ENCODE peak calls at places on chromosomes 3 and 15, in ten cellular contexts. One of them, this sample, is unnamed.

GRCh38 chr3:159751141-159751540 is 237.5 kb upstream of the IL12A start:
- DNase-seq in heart right ventricle: no peak
- DNase-seq in AG04450: no peak
- DNase-seq in CD8-positive, alpha-beta T cell: no peak
- DNase-seq in WERI-Rb-1: no peak
- DNase-seq in Calu3: no peak
- DNase-seq in GM23338: no peak
- DNase-seq in activated B cell treated with CpG ODN at 0.5 μM for 24 hours: no peak
- DNase-seq in bronchial epithelial cell: no peak
- DNase-seq in right lobe of liver: no peak
- DNase-seq in this sample: no peak

GRCh38 chr3:30691944-30692343 is 85.5 kb downstream of the TGFBR2 start:
- DNase-seq in activated B cell treated with CpG ODN at 0.5 μM for 24 hours: no peak
- DNase-seq in WERI-Rb-1: no peak
- DNase-seq in AG04450: no peak
- DNase-seq in GM23338: no peak
- DNase-seq in heart right ventricle: no peak
- DNase-seq in bronchial epithelial cell: no peak
- DNase-seq in right lobe of liver: no peak
- DNase-seq in Calu3: no peak
- DNase-seq in CD8-positive, alpha-beta T cell: no peak
- DNase-seq in this sample: no peak

GRCh38 chr15:88982304-88982945 is 69.2 kb upstream of the MFGE8 start:
- DNase-seq in right lobe of liver: no peak
- DNase-seq in heart right ventricle: peak
- DNase-seq in AG04450: no peak
- DNase-seq in Calu3: no peak
- DNase-seq in GM23338: no peak
- DNase-seq in activated B cell treated with CpG ODN at 0.5 μM for 24 hours: no peak
- DNase-seq in CD8-positive, alpha-beta T cell: no peak
- DNase-seq in bronchial epithelial cell: no peak
- DNase-seq in WERI-Rb-1: no peak
- DNase-seq in this sample: peak

GRCh38 chr15:72382146-72382545 is 6.3 kb upstream of the HEXA start:
- DNase-seq in Calu3: peak
- DNase-seq in heart right ventricle: no peak
- DNase-seq in activated B cell treated with CpG ODN at 0.5 μM for 24 hours: no peak
- DNase-seq in bronchial epithelial cell: no peak
- DNase-seq in GM23338: peak
- DNase-seq in WERI-Rb-1: no peak
- DNase-seq in right lobe of liver: no peak
- DNase-seq in CD8-positive, alpha-beta T cell: no peak
- DNase-seq in AG04450: no peak
- DNase-seq in this sample: no peak

GRCh38 chr3:39113291-39113690 is 5.8 kb downstream of the TTC21A start:
- DNase-seq in CD8-positive, alpha-beta T cell: no peak
- DNase-seq in WERI-Rb-1: no peak
- DNase-seq in AG04450: no peak
- DNase-seq in heart right ventricle: no peak
- DNase-seq in bronchial epithelial cell: no peak
- DNase-seq in activated B cell treated with CpG ODN at 0.5 μM for 24 hours: no peak
- DNase-seq in Calu3: no peak
- DNase-seq in right lobe of liver: no peak
- DNase-seq in GM23338: no peak
- DNase-seq in this sample: no peak

GRCh38 chr3:138398791-138399575 is 35.4 kb upstream of the ESYT3 start:
- DNase-seq in bronchial epithelial cell: no peak
- DNase-seq in activated B cell treated with CpG ODN at 0.5 μM for 24 hours: no peak
- DNase-seq in CD8-positive, alpha-beta T cell: no peak
- DNase-seq in WERI-Rb-1: no peak
- DNase-seq in GM23338: no peak
- DNase-seq in heart right ventricle: no peak
- DNase-seq in AG04450: no peak
- DNase-seq in Calu3: no peak
- DNase-seq in right lobe of liver: no peak
- DNase-seq in this sample: no peak

GRCh38 chr3:11465744-11466611 is 177.7 kb downstream of the VGLL4 start:
- DNase-seq in GM23338: no peak
- DNase-seq in bronchial epithelial cell: no peak
- DNase-seq in Calu3: no peak
- DNase-seq in heart right ventricle: peak
- DNase-seq in WERI-Rb-1: no peak
- DNase-seq in activated B cell treated with CpG ODN at 0.5 μM for 24 hours: no peak
- DNase-seq in AG04450: no peak
- DNase-seq in right lobe of liver: no peak
- DNase-seq in CD8-positive, alpha-beta T cell: no peak
- DNase-seq in this sample: no peak

GRCh38 chr15:74376825-74377581 is 9.6 kb upstream of the CYP11A1 start:
- DNase-seq in GM23338: no peak
- DNase-seq in bronchial epithelial cell: no peak
- DNase-seq in heart right ventricle: no peak
- DNase-seq in Calu3: no peak
- DNase-seq in CD8-positive, alpha-beta T cell: no peak
- DNase-seq in AG04450: no peak
- DNase-seq in activated B cell treated with CpG ODN at 0.5 μM for 24 hours: no peak
- DNase-seq in WERI-Rb-1: no peak
- DNase-seq in right lobe of liver: no peak
- DNase-seq in this sample: no peak

GRCh38 chr3:190883973-190884832 is 21.7 kb upstream of the GMNC start:
- DNase-seq in bronchial epithelial cell: peak
- DNase-seq in Calu3: peak
- DNase-seq in GM23338: peak
- DNase-seq in CD8-positive, alpha-beta T cell: no peak
- DNase-seq in WERI-Rb-1: peak
- DNase-seq in heart right ventricle: peak
- DNase-seq in AG04450: peak
- DNase-seq in activated B cell treated with CpG ODN at 0.5 μM for 24 hours: no peak
- DNase-seq in right lobe of liver: no peak
- DNase-seq in this sample: no peak

GRCh38 chr15:82081904-82082810 is 36.3 kb upstream of the MEX3B start:
- DNase-seq in right lobe of liver: no peak
- DNase-seq in activated B cell treated with CpG ODN at 0.5 μM for 24 hours: no peak
- DNase-seq in AG04450: peak
- DNase-seq in CD8-positive, alpha-beta T cell: no peak
- DNase-seq in bronchial epithelial cell: peak
- DNase-seq in WERI-Rb-1: peak
- DNase-seq in GM23338: peak
- DNase-seq in heart right ventricle: no peak
- DNase-seq in Calu3: no peak
- DNase-seq in this sample: no peak

GRCh38 chr3:101189786-101190185 is 130.6 kb downstream of the IMPG2 start:
- DNase-seq in bronchial epithelial cell: peak
- DNase-seq in AG04450: peak
- DNase-seq in heart right ventricle: no peak
- DNase-seq in WERI-Rb-1: no peak
- DNase-seq in right lobe of liver: no peak
- DNase-seq in GM23338: no peak
- DNase-seq in CD8-positive, alpha-beta T cell: no peak
- DNase-seq in activated B cell treated with CpG ODN at 0.5 μM for 24 hours: no peak
- DNase-seq in Calu3: no peak
- DNase-seq in this sample: no peak

GRCh38 chr15:31236184-31237041 is 90.2 kb upstream of the KLF13 start:
- DNase-seq in heart right ventricle: peak
- DNase-seq in activated B cell treated with CpG ODN at 0.5 μM for 24 hours: no peak
- DNase-seq in GM23338: no peak
- DNase-seq in AG04450: peak
- DNase-seq in WERI-Rb-1: no peak
- DNase-seq in right lobe of liver: peak
- DNase-seq in bronchial epithelial cell: peak
- DNase-seq in Calu3: peak
- DNase-seq in CD8-positive, alpha-beta T cell: no peak
- DNase-seq in this sample: peak

GRCh38 chr3:42066516-42067181 is 24.5 kb upstream of the TRAK1 start:
- DNase-seq in right lobe of liver: no peak
- DNase-seq in AG04450: no peak
- DNase-seq in WERI-Rb-1: no peak
- DNase-seq in CD8-positive, alpha-beta T cell: no peak
- DNase-seq in bronchial epithelial cell: no peak
- DNase-seq in activated B cell treated with CpG ODN at 0.5 μM for 24 hours: no peak
- DNase-seq in heart right ventricle: peak
- DNase-seq in GM23338: peak
- DNase-seq in Calu3: no peak
- DNase-seq in this sample: no peak

GRCh38 chr3:128218476-128218829 is 65.2 kb downstream of the EEFSEC start:
- DNase-seq in CD8-positive, alpha-beta T cell: no peak
- DNase-seq in activated B cell treated with CpG ODN at 0.5 μM for 24 hours: no peak
- DNase-seq in bronchial epithelial cell: no peak
- DNase-seq in AG04450: no peak
- DNase-seq in right lobe of liver: no peak
- DNase-seq in heart right ventricle: no peak
- DNase-seq in GM23338: no peak
- DNase-seq in Calu3: no peak
- DNase-seq in WERI-Rb-1: no peak
- DNase-seq in this sample: no peak

GRCh38 chr3:152960684-152961083 is 125.8 kb downstream of the P2RY1 start:
- DNase-seq in bronchial epithelial cell: peak
- DNase-seq in right lobe of liver: no peak
- DNase-seq in Calu3: no peak
- DNase-seq in activated B cell treated with CpG ODN at 0.5 μM for 24 hours: no peak
- DNase-seq in WERI-Rb-1: no peak
- DNase-seq in CD8-positive, alpha-beta T cell: no peak
- DNase-seq in AG04450: no peak
- DNase-seq in heart right ventricle: no peak
- DNase-seq in GM23338: no peak
- DNase-seq in this sample: no peak

GRCh38 chr15:62758126-62758951 is 284.2 kb upstream of the TPM1 start:
- DNase-seq in WERI-Rb-1: no peak
- DNase-seq in Calu3: no peak
- DNase-seq in AG04450: no peak
- DNase-seq in right lobe of liver: no peak
- DNase-seq in heart right ventricle: peak
- DNase-seq in GM23338: peak
- DNase-seq in bronchial epithelial cell: peak
- DNase-seq in activated B cell treated with CpG ODN at 0.5 μM for 24 hours: no peak
- DNase-seq in CD8-positive, alpha-beta T cell: no peak
- DNase-seq in this sample: peak

DNA sequence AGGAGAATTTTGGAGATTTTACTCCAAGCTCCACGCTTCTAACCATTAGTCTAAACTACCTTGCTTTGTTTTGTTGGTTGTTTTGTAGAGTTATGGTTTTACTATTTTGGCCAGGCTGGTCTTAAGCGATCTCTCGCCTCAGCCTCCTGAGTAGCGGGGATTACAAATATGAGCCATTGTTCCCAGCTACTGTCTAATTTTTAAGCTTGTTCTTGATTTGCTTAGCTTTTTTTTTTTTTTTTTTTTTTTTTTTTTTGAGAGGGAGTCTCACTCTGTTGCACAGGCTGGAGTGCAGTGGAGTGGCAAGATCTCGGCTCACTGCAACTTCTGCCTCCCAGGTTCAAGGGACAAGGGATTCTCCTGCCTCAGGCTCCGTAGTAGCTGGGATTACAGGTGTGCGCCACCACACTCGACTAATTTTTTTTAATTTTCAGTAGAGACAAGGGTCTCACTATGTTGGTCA is 28.5 kb downstream of the EFCAB12 start:
- DNase-seq in WERI-Rb-1: no peak
- DNase-seq in Calu3: no peak
- DNase-seq in CD8-positive, alpha-beta T cell: no peak
- DNase-seq in GM23338: no peak
- DNase-seq in right lobe of liver: no peak
- DNase-seq in bronchial epithelial cell: peak
- DNase-seq in heart right ventricle: no peak
- DNase-seq in activated B cell treated with CpG ODN at 0.5 μM for 24 hours: no peak
- DNase-seq in AG04450: no peak
- DNase-seq in this sample: no peak
- TF ChIP-seq CTCF in WERI-Rb-1: no peak
- TF ChIP-seq CTCF in Calu3: no peak
- TF ChIP-seq CTCF in CD8-positive, alpha-beta T cell: peak
- TF ChIP-seq CTCF in GM23338: no peak
- TF ChIP-seq CTCF in right lobe of liver: no peak
- TF ChIP-seq CTCF in bronchial epithelial cell: no peak
- TF ChIP-seq CTCF in heart right ventricle: no peak
- TF ChIP-seq CTCF in activated B cell treated with CpG ODN at 0.5 μM for 24 hours: no peak
- TF ChIP-seq CTCF in AG04450: no peak
- TF ChIP-seq CTCF in this sample: peak

DNA sequence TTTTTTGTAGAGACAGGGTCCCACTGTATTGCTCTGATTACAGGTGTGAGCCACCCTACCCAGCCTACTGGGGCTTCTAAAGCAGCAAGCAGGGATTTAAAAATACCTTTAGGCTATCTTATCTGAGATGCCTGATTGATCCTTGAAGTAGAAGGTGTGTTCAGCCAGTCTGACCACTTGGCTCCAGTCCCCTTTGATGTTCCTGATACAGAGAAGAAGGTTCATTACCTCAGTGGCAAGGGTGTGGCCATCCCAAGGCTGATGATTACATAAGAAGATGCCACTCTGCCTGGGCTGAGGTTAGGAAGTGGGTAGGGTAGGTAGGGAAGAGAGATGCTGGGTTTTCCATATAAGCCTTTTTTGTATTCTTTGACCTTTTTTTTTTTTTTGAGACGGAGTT is 11.2 kb upstream of the DCAF1 start:
- DNase-seq in heart right ventricle: no peak
- DNase-seq in bronchial epithelial cell: no peak
- DNase-seq in Calu3: no peak
- DNase-seq in GM23338: no peak
- DNase-seq in AG04450: no peak
- DNase-seq in activated B cell treated with CpG ODN at 0.5 μM for 24 hours: no peak
- DNase-seq in right lobe of liver: no peak
- DNase-seq in CD8-positive, alpha-beta T cell: no peak
- DNase-seq in WERI-Rb-1: no peak
- DNase-seq in this sample: no peak
- TF ChIP-seq CTCF in heart right ventricle: no peak
- TF ChIP-seq CTCF in bronchial epithelial cell: no peak
- TF ChIP-seq CTCF in Calu3: no peak
- TF ChIP-seq CTCF in GM23338: no peak
- TF ChIP-seq CTCF in AG04450: no peak
- TF ChIP-seq CTCF in activated B cell treated with CpG ODN at 0.5 μM for 24 hours: no peak
- TF ChIP-seq CTCF in right lobe of liver: no peak
- TF ChIP-seq CTCF in CD8-positive, alpha-beta T cell: no peak
- TF ChIP-seq CTCF in WERI-Rb-1: no peak
- TF ChIP-seq CTCF in this sample: no peak

DNA sequence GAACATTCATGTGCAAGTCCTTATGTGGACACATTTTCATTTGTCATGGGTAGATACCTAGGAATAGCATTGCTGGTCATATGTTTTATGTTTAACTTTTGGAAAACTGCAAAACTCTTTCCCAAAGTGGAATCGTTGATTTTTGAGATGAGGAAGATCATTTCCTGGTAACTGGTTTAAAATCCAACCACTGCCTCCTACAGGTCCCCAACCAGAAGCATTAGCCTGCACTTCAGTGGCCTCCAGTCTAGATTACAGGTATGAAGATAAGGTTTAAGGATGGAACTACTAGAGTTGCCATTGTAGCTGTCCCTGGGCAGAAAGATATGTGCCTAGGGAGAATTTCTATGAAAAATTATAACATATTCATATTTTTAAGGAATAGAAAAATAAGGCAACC is 48.7 kb upstream of the BHLHE40 start:
- DNase-seq in bronchial epithelial cell: no peak
- DNase-seq in GM23338: no peak
- DNase-seq in activated B cell treated with CpG ODN at 0.5 μM for 24 hours: no peak
- DNase-seq in right lobe of liver: no peak
- DNase-seq in CD8-positive, alpha-beta T cell: no peak
- DNase-seq in WERI-Rb-1: no peak
- DNase-seq in AG04450: no peak
- DNase-seq in Calu3: no peak
- DNase-seq in heart right ventricle: no peak
- DNase-seq in this sample: no peak
- TF ChIP-seq CTCF in bronchial epithelial cell: no peak
- TF ChIP-seq CTCF in GM23338: no peak
- TF ChIP-seq CTCF in activated B cell treated with CpG ODN at 0.5 μM for 24 hours: no peak
- TF ChIP-seq CTCF in right lobe of liver: no peak
- TF ChIP-seq CTCF in CD8-positive, alpha-beta T cell: no peak
- TF ChIP-seq CTCF in WERI-Rb-1: peak
- TF ChIP-seq CTCF in AG04450: no peak
- TF ChIP-seq CTCF in Calu3: no peak
- TF ChIP-seq CTCF in heart right ventricle: no peak
- TF ChIP-seq CTCF in this sample: no peak

GRCh38 chr3:133464573-133464972 is 64.7 kb downstream of the BFSP2 start:
- DNase-seq in right lobe of liver: no peak
- DNase-seq in AG04450: no peak
- DNase-seq in Calu3: peak
- DNase-seq in bronchial epithelial cell: peak
- DNase-seq in activated B cell treated with CpG ODN at 0.5 μM for 24 hours: no peak
- DNase-seq in GM23338: no peak
- DNase-seq in WERI-Rb-1: peak
- DNase-seq in CD8-positive, alpha-beta T cell: no peak
- DNase-seq in heart right ventricle: no peak
- DNase-seq in this sample: no peak
- TF ChIP-seq CTCF in right lobe of liver: peak
- TF ChIP-seq CTCF in AG04450: peak
- TF ChIP-seq CTCF in Calu3: peak
- TF ChIP-seq CTCF in bronchial epithelial cell: peak
- TF ChIP-seq CTCF in activated B cell treated with CpG ODN at 0.5 μM for 24 hours: no peak
- TF ChIP-seq CTCF in GM23338: peak
- TF ChIP-seq CTCF in WERI-Rb-1: no peak
- TF ChIP-seq CTCF in CD8-positive, alpha-beta T cell: no peak
- TF ChIP-seq CTCF in heart right ventricle: peak
- TF ChIP-seq CTCF in this sample: no peak